ENCODE peak calls at places on chromosomes 5 and 9, in six cellular contexts. M is neuronal stem cell, X is mucosa of descending colon, G is cardiac muscle cell, F is spleen, K is adipocyte. S is an unnamed sample.

GRCh38 chr5:170720984-170721383 is 62.5 kb upstream of the GABRP start:
- DNase-seq in M (no peak), X (no peak), G (no peak), F (no peak), K (no peak), S (no peak)

GRCh38 chr5:133404724-133405123 is 207.6 kb downstream of the FSTL4 start:
- DNase-seq in M (no peak), X (no peak), G (no peak), F (no peak), K (no peak), S (no peak)

GRCh38 chr9:96156151-96156550 is 145.8 kb downstream of the HSD17B3 start:
- DNase-seq in M (no peak), X (no peak), G (no peak), F (no peak), K (no peak), S (no peak)

GRCh38 chr9:19201899-19202891 is 28.3 kb upstream of the DENND4C start:
- DNase-seq in M (no peak), X (peak; percentile 81), G (peak; percentile 46), F (no peak), K (no peak), S (no peak)

GRCh38 chr9:91395553-91396470 is 27.8 kb downstream of the NFIL3 start:
- DNase-seq in M (no peak), X (no peak), G (no peak), F (no peak), K (peak; percentile 79), S (no peak)

GRCh38 chr5:16160706-16161105 is 18.9 kb downstream of the MARCHF11 start:
- DNase-seq in M (peak; percentile 37), X (peak; percentile 44), G (peak; percentile 86), F (no peak), K (peak; percentile 72), S (peak; percentile 9)

GRCh38 chr9:97627624-97628023 is 5.5 kb downstream of the TSTD2 start:
- DNase-seq in M (no peak), X (no peak), G (no peak), F (no peak), K (no peak), S (no peak)

GRCh38 chr9:15211160-15211993 is 95.6 kb downstream of the TTC39B start:
- DNase-seq in M (peak; percentile 67), X (peak; percentile 90), G (peak; percentile 76), F (no peak), K (peak; percentile 94), S (no peak)

GRCh38 chr5:1910081-1910760 is 27.5 kb upstream of the IRX4 start:
- DNase-seq in M (no peak), X (no peak), G (no peak), F (peak; percentile 53), K (no peak), S (no peak)

GRCh38 chr9:107693620-107694326 is 204.2 kb upstream of the KLF4 start:
- DNase-seq in M (no peak), X (no peak), G (no peak), F (no peak), K (peak; percentile 46), S (no peak)

GRCh38 chr9:97714435-97714834 is 17.3 kb upstream of the XPA start:
- DNase-seq in M (no peak), X (no peak), G (no peak), F (no peak), K (peak; percentile 60), S (no peak)

GRCh38 chr9:89993678-89994630 is 389.1 kb downstream of the GADD45G start:
- DNase-seq in M (no peak), X (peak; percentile 69), G (peak; percentile 25), F (no peak), K (no peak), S (peak; percentile 46)

GRCh38 chr5:67896312-67896985 is 319.1 kb upstream of the PIK3R1 start:
- DNase-seq in M (no peak), X (no peak), G (no peak), F (no peak), K (no peak), S (no peak)

GRCh38 chr5:138874241-138874640 is 894 bp downstream of the LRRTM2 start:
- DNase-seq in M (no peak), X (no peak), G (no peak), F (no peak), K (peak; percentile 19), S (no peak)

GRCh38 chr9:89412951-89413350 is 85.0 kb downstream of the SEMA4D start:
- DNase-seq in M (peak; percentile 54), X (no peak), G (no peak), F (no peak), K (no peak), S (no peak)

GRCh38 chr5:122295138-122295537 is 16.9 kb upstream of the SNCAIP start:
- DNase-seq in M (no peak), X (peak; percentile 12), G (peak; percentile 33), F (no peak), K (no peak), S (no peak)

GRCh38 chr9:132672413-132672690 is 2.1 kb downstream of the GTF3C4 start:
- DNase-seq in M (no peak), X (no peak), G (no peak), F (no peak), K (peak; percentile 28), S (no peak)

GRCh38 chr5:71454913-71455312 is 538 bp upstream of the BDP1 start:
- DNase-seq in M (no peak), X (no peak), G (no peak), F (peak; percentile 82), K (no peak), S (no peak)

GRCh38 chr5:683619-684481 is 9.3 kb downstream of the TPPP start:
- DNase-seq in M (no peak), X (no peak), G (no peak), F (no peak), K (peak; percentile 19), S (no peak)

GRCh38 chr5:135387629-135387960 is 11.4 kb downstream of the MACROH2A1 start:
- DNase-seq in M (no peak), X (no peak), G (no peak), F (no peak), K (peak; percentile 51), S (no peak)

GRCh38 chr5:96316487-96316886 is 116.6 kb downstream of the PCSK1 start:
- DNase-seq in M (no peak), X (no peak), G (no peak), F (no peak), K (no peak), S (no peak)

GRCh38 chr5:56749842-56750241 is 65.5 kb upstream of the MAP3K1 start:
- DNase-seq in M (no peak), X (no peak), G (no peak), F (no peak), K (no peak), S (no peak)

GRCh38 chr9:94818196-94818541 is 91.7 kb downstream of the AOPEP start:
- DNase-seq in M (no peak), X (no peak), G (no peak), F (no peak), K (no peak), S (no peak)

GRCh38 chr9:17117372-17117771 is 17.5 kb upstream of the CNTLN start:
- DNase-seq in M (no peak), X (no peak), G (no peak), F (no peak), K (no peak), S (no peak)

DNA sequence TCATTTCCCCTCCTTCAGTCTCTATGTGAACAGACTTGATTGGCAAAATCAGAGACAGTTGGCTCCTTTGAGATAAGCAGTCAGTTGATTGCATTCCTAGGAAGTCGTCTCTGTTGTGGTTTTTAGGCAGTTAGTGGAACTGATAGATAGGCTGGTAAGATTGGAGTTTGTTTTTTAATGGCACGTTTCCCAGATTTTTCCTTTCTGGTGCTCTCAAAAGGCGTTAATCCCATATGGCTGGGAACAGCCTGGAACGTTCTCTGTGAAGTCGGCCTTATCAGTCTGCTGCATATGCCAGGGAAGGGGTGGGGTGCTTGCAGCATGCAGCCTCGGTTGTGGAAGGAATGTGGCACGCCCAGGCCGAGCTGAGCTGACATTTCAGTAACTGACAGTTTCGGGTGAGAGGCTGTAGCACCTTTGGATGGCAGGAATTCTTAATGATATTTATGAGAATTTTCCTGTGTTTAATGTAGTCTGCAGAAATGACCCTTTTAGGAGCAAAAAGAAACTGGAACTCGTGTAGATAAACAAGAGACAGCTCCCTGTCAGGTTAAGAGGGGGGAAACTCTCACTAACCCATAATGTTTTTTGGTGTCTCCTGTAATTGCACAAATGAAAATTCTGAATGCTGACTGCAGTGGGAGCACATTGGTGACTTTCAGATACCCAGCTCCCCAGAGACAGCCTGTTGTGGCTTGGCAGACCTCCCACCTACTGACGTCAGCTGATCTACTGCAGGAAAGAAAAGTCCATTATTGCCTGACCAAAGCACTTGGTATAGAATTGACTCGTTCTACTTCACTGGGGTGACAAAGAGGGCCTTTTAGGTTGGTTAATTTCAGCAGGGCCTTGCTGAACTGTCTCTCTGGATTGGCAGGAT is 6.3 kb downstream of the SPTAN1 start:
- DNase-seq in M (no peak), X (peak; percentile 89), G (peak; percentile 62), F (peak; percentile 82), K (peak; percentile 86), S (peak; percentile 92)
- H3K4me1 ChIP-seq in M (peaks cover 34% of the 10 kb centered on the region), X (peaks cover 50% of the 10 kb centered on the region), G (peaks cover 30% of the 10 kb centered on the region), F (peaks cover 60% of the 10 kb centered on the region), K (peaks cover 54% of the 10 kb centered on the region), S (peaks cover 64% of the 10 kb centered on the region)

DNA sequence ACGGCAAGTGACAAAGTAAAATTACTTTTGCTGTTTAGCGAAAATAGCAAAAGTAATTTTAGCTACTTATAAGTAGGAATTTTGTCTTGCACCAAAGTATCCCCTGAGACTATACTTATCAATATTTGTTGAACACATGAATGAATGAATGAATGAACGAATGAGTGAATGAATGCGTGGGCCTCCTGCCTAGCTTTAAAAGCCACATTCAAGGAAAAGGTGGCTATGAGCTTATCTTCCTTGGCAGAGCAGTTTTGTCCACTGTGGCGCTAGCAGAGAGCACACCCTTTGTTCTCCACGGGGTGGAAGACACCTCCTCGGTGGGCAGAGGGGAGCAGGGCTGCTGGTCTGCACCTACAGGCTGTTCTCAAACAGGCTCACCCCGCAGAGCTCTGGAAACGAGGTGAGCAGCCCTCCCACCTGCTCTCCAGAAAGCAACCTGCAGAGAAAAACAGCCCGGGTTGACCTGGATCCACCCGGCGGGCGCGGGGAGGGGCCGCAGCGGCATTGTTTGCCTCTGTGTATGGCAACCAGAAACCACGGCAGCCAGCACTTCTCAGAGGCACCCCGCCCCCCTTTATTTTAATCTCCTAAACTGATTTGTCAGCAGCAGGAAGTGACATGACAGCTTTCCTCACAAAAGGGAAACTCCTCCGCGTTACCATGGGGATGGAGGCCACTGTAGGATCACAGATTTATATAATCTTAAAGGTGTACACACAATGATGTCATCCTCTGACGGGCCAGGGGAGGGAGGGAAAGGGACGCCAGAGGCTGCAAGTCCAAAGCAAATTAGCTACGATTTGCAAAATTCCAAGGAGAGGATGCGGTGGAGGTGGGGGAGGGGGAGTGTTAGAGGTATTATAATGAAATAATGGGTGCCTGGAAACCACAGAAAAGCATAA is 5.9 kb downstream of the DUSP1 start:
- DNase-seq in M (peak; percentile 92), X (peak; percentile 99), G (peak; percentile 94), F (peak; percentile 98), K (peak; percentile 99), S (peak; percentile 90)
- H3K4me3 ChIP-seq in M (peak overlapping the region; percentile 75), X (no peak overlapping the region), G (peak overlapping the region; percentile 22), F (peak overlapping the region; percentile 87), K (peak overlapping the region; percentile 96), S (peak overlapping the region; percentile 91)

DNA sequence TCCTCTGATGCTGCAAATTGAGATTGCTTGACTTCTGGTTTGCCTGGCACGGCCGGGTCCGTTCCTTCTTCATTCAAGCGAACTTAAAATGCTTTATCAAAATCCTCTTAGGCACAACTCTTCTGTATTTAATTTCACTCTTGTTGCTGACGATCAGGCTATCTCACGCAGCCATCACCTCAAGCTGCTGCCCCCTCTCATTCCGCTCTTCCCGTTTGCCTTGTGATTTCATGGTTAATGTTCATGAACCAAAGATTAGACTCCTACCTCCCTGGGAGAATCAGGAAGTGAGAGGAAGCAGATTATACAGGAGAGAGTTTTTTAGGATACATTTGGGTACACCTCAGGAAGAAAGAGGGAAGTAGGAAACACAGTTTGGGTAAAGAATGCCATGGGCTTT is 22.6 kb downstream of the QRFP start:
- DNase-seq in M (no peak), X (no peak), G (no peak), F (no peak), K (no peak), S (no peak)
- H3K36me3 ChIP-seq in M (peaks cover 94% of the 10 kb centered on the region), X (peaks cover 9% of the 10 kb centered on the region), G (peaks cover 58% of the 10 kb centered on the region), F (peaks cover 95% of the 10 kb centered on the region), K (peaks cover 73% of the 10 kb centered on the region), S (no peaks in the 10 kb centered on the region)

GRCh38 chr5:124909734-124910133 is 163.3 kb upstream of the ZNF608 start:
- DNase-seq in M (no peak), X (no peak), G (no peak), F (no peak), K (no peak), S (no peak)
- H3K4me1 ChIP-seq in M (peaks cover 40% of the 10 kb centered on the region), X (peaks cover 33% of the 10 kb centered on the region), G (peaks cover 33% of the 10 kb centered on the region), F (peaks cover 36% of the 10 kb centered on the region), K (peaks cover 19% of the 10 kb centered on the region), S (peaks cover 51% of the 10 kb centered on the region)

S was measured in heart right ventricle.